ENCODE peak calls at places on chromosomes 16 and 17, in six cellular contexts. J is AG09309; A is H7; T is lower leg skin; Z is epithelial cell of proximal tubule; V is CD8-positive, alpha-beta T cell. Y is an unnamed sample.

GRCh38 chr16:68236804-68237242 is 896 bp upstream of the ESRP2 start:
- DNase-seq in J (no peak), V (no peak), Z (no peak), A (peak; percentile 81), T (no peak), Y (no peak)

GRCh38 chr17:27572665-27573064 is 58.3 kb upstream of the LGALS9 start:
- DNase-seq in J (no peak), V (no peak), A (no peak), T (no peak), Z (no peak), Y (no peak)

GRCh38 chr17:10071141-10071540 is 127.3 kb downstream of the GAS7 start:
- DNase-seq in J (no peak), T (no peak), V (no peak), A (no peak), Z (no peak), Y (no peak)

GRCh38 chr17:74296548-74296936 is 22.5 kb downstream of the DNAI2 start:
- DNase-seq in A (peak; percentile 75), V (no peak), Z (no peak), T (no peak), J (peak; percentile 13), Y (peak; percentile 21)

GRCh38 chr16:576823-577201 is 7.0 kb downstream of the PIGQ start:
- DNase-seq in Z (no peak), V (no peak), J (no peak), T (no peak), A (peak; percentile 91), Y (no peak)

GRCh38 chr16:22813946-22814325 is at the start of gene HS3ST2:
- DNase-seq in A (peak; percentile 91), T (peak; percentile 88), Z (no peak), J (no peak), V (no peak), Y (no peak)

GRCh38 chr16:61195006-61195405 is 841.2 kb downstream of the CDH8 start:
- DNase-seq in T (no peak), A (no peak), J (no peak), Z (no peak), V (no peak), Y (no peak)

GRCh38 chr16:6132121-6132520 is 1034.5 kb upstream of the EEF2KMT start:
- DNase-seq in A (no peak), T (no peak), J (no peak), Z (no peak), V (no peak), Y (no peak)

GRCh38 chr17:31548709-31549108 is 157.2 kb downstream of the RAB11FIP4 start:
- DNase-seq in V (no peak), A (no peak), J (no peak), T (no peak), Z (no peak), Y (no peak)

GRCh38 chr16:67155305-67156145 is 4.2 kb downstream of the TRADD start:
- DNase-seq in Z (no peak), V (peak; percentile 62), T (no peak), A (peak; percentile 98), J (no peak), Y (no peak)

GRCh38 chr16:67157892-67158635 is 1.6 kb downstream of the TRADD start:
- DNase-seq in A (no peak), J (no peak), V (no peak), Z (no peak), T (no peak), Y (no peak)

GRCh38 chr16:67154578-67155304 is 3.9 kb upstream of the B3GNT9 start:
- DNase-seq in A (peak; percentile 82), V (no peak), Z (no peak), J (no peak), T (no peak), Y (no peak)

GRCh38 chr16:67157106-67157748 is 2.5 kb downstream of the TRADD start:
- DNase-seq in V (no peak), A (no peak), J (no peak), T (no peak), Z (no peak), Y (no peak)

GRCh38 chr16:67156146-67156844 is 3.4 kb downstream of the TRADD start:
- DNase-seq in A (no peak), V (no peak), T (no peak), J (no peak), Z (no peak), Y (no peak)
- H3K4me3 ChIP-seq in A (no peak overlapping the region), V (no peak overlapping the region), T (no peak overlapping the region), J (no peak overlapping the region), Z (no peak overlapping the region), Y (no peak overlapping the region)

GRCh38 chr16:4380131-4381063 is 8.7 kb downstream of the VASN start:
- DNase-seq in V (no peak), A (no peak), J (no peak), Z (no peak), T (no peak), Y (no peak)
- H3K4me3 ChIP-seq in V (no peak overlapping the region), A (no peak overlapping the region), J (no peak overlapping the region), Z (no peak overlapping the region), T (no peak overlapping the region), Y (no peak overlapping the region)

GRCh38 chr17:81429813-81430510 is 34.7 kb downstream of the BAHCC1 start:
- DNase-seq in V (no peak), Z (no peak), J (no peak), A (peak; percentile 89), T (no peak), Y (no peak)
- H3K4me3 ChIP-seq in V (no peak overlapping the region), Z (no peak overlapping the region), J (no peak overlapping the region), A (no peak overlapping the region), T (no peak overlapping the region), Y (peak overlapping the region; percentile 13)

GRCh38 chr16:86398201-86398600 is 112.1 kb upstream of the FOXF1 start:
- DNase-seq in V (no peak), A (no peak), Z (no peak), T (no peak), J (no peak), Y (no peak)

GRCh38 chr16:86396318-86396882 is 113.9 kb upstream of the FOXF1 start:
- DNase-seq in J (peak; percentile 85), V (no peak), A (no peak), Z (no peak), T (no peak), Y (no peak)

GRCh38 chr16:86398622-86399021 is 111.7 kb upstream of the FOXF1 start:
- DNase-seq in J (no peak), A (no peak), T (no peak), Z (no peak), V (no peak), Y (no peak)

GRCh38 chr16:86395477-86395876 is 114.8 kb upstream of the FOXF1 start:
- DNase-seq in Z (no peak), T (no peak), A (no peak), V (no peak), J (no peak), Y (no peak)

GRCh38 chr16:86396918-86397317 is 113.4 kb upstream of the FOXF1 start:
- DNase-seq in T (no peak), A (no peak), V (no peak), J (peak; percentile 90), Z (no peak), Y (no peak)
- H3K4me3 ChIP-seq in T (no peak overlapping the region), A (no peak overlapping the region), V (no peak overlapping the region), J (peak overlapping the region; percentile 24), Z (no peak overlapping the region), Y (no peak overlapping the region)

GRCh38 chr17:78355701-78356100 is 4.2 kb downstream of the SOCS3 start:
- DNase-seq in J (no peak), V (no peak), Z (no peak), T (no peak), A (no peak), Y (no peak)
- H3K4me3 ChIP-seq in J (no peak overlapping the region), V (no peak overlapping the region), Z (no peak overlapping the region), T (no peak overlapping the region), A (no peak overlapping the region), Y (no peak overlapping the region)

GRCh38 chr17:6996256-6997111 is 635 bp downstream of the ALOX12 start:
- DNase-seq in J (no peak), T (peak; percentile 84), Z (no peak), V (no peak), A (peak; percentile 79), Y (no peak)
- H3K4me3 ChIP-seq in J (no peak overlapping the region), T (no peak overlapping the region), Z (no peak overlapping the region), V (no peak overlapping the region), A (peak overlapping the region; percentile 45), Y (no peak overlapping the region)

DNA sequence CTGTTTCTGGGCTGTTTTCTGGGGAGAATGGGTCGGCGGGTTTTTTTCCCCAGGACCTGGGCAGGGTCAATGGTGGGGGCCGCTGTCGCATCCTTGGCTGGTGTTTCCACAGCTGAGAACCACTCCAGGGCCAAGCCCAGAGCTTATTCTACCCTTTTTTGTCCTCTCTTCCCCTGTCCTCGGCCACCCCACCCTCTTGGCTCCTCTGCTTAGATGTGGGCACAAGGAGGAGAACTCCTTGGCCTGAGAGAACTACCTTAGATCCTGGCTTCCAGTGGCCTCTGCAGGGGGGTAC is 4.0 kb downstream of the NOD2 start:
- DNase-seq in Z (no peak), T (no peak), V (no peak), A (no peak), J (no peak), Y (no peak)
- H3K4me3 ChIP-seq in Z (no peak overlapping the region), T (no peak overlapping the region), V (no peak overlapping the region), A (no peak overlapping the region), J (no peak overlapping the region), Y (no peak overlapping the region)